ENCODE peak calls at places on chromosomes 2 and 18, in six cellular contexts. O is stimulated activated CD4-positive, alpha-beta T cell treated with anti-CD3 and anti-CD28 coated beads, Interleukin-1b, Interleukin-23, amount 100 ng/mL, for 4 hours; N is stimulated activated CD8-positive, alpha-beta memory T cell treated with anti-CD3 and anti-CD28 coated beads, Interleukin-15, amount 100 ng/mL, for 1 hour; F is amygdala; S is fibroblast of lung; U is CD8-positive, alpha-beta T cell. D is an unnamed sample.

GRCh38 chr18:59994357-59994756 is 94.6 kb downstream of the PMAIP1 start:
- DNase-seq in S (no peak), F (no peak), U (no peak), O (no peak), N (no peak), D (no peak)

GRCh38 chr2:206084468-206084869 is 1.5 kb downstream of the INO80D start:
- DNase-seq in S (peak), U (no peak), O (no peak), F (peak), N (no peak), D (no peak)

GRCh38 chr2:85330839-85331636 is 3.2 kb upstream of the TGOLN2 start:
- DNase-seq in O (no peak), N (no peak), F (no peak), S (no peak), U (no peak), D (no peak)

GRCh38 chr2:230582851-230583283 is 129.8 kb upstream of the CAB39 start:
- DNase-seq in O (no peak), N (no peak), S (peak), F (no peak), U (no peak), D (no peak)

GRCh38 chr18:57951999-57952774 is 91.8 kb upstream of the NEDD4L start:
- DNase-seq in N (no peak), O (no peak), U (no peak), S (peak), F (no peak), D (no peak)

GRCh38 chr18:9831723-9832199 is 54.0 kb upstream of the TXNDC2 start:
- DNase-seq in S (no peak), F (no peak), N (no peak), O (no peak), U (no peak), D (no peak)

GRCh38 chr2:118061135-118061955 is 26.9 kb upstream of the INSIG2 start:
- DNase-seq in O (no peak), F (no peak), U (no peak), N (no peak), S (peak), D (no peak)

GRCh38 chr2:111698743-111699554 is 185.0 kb downstream of the ANAPC1 start:
- DNase-seq in F (no peak), O (peak), N (no peak), S (peak), U (peak), D (no peak)

GRCh38 chr2:62175728-62176127 is 20.2 kb upstream of the B3GNT2 start:
- DNase-seq in U (no peak), S (no peak), N (no peak), F (no peak), O (no peak), D (peak)

GRCh38 chr2:40823465-40823864 is 371.6 kb upstream of the SLC8A1 start:
- DNase-seq in O (no peak), U (no peak), F (no peak), S (no peak), N (no peak), D (no peak)

GRCh38 chr2:106843910-106844250 is 42.1 kb downstream of the ST6GAL2 start:
- DNase-seq in N (no peak), S (no peak), F (no peak), U (no peak), O (no peak), D (no peak)

D was measured in NCI-H1048.